ENCODE peak calls at places on chromosome X, in nine cellular contexts. One of them, this sample, is unnamed. For H3K9me3 and H3K4me1, the result is how much of the 10 kb centered on the place peaks cover.

GRCh38 chrX:87732133-87732532 is 214.5 kb downstream of the KLHL4 start:
- DNase-seq in breast epithelium: no peak
- DNase-seq in cardiac muscle cell: no peak
- DNase-seq in psoas muscle: no peak
- DNase-seq in ovary: no peak
- DNase-seq in gastrocnemius medialis: no peak
- DNase-seq in naive thymus-derived CD4-positive, alpha-beta T cell: no peak
- DNase-seq in sigmoid colon: no peak
- DNase-seq in heart left ventricle: no peak
- DNase-seq in this sample: no peak

GRCh38 chrX:40244980-40245379 is 147.2 kb upstream of the BCOR start:
- DNase-seq in breast epithelium: no peak
- DNase-seq in cardiac muscle cell: peak
- DNase-seq in psoas muscle: no peak
- DNase-seq in ovary: no peak
- DNase-seq in gastrocnemius medialis: no peak
- DNase-seq in naive thymus-derived CD4-positive, alpha-beta T cell: no peak
- DNase-seq in sigmoid colon: no peak
- DNase-seq in heart left ventricle: no peak
- DNase-seq in this sample: no peak

GRCh38 chrX:144627947-144628346 is 619.4 kb upstream of the SPANXN1 start:
- DNase-seq in breast epithelium: no peak
- DNase-seq in cardiac muscle cell: no peak
- DNase-seq in psoas muscle: no peak
- DNase-seq in ovary: no peak
- DNase-seq in gastrocnemius medialis: no peak
- DNase-seq in naive thymus-derived CD4-positive, alpha-beta T cell: no peak
- DNase-seq in sigmoid colon: no peak
- DNase-seq in heart left ventricle: no peak
- DNase-seq in this sample: no peak

GRCh38 chrX:112071132-112071531 is 11.4 kb downstream of the TRPC5 start:
- DNase-seq in breast epithelium: no peak
- DNase-seq in cardiac muscle cell: no peak
- DNase-seq in psoas muscle: no peak
- DNase-seq in ovary: no peak
- DNase-seq in gastrocnemius medialis: no peak
- DNase-seq in naive thymus-derived CD4-positive, alpha-beta T cell: no peak
- DNase-seq in sigmoid colon: no peak
- DNase-seq in heart left ventricle: no peak
- DNase-seq in this sample: no peak

GRCh38 chrX:135086197-135086854 is 34.0 kb downstream of the ETDB start:
- DNase-seq in breast epithelium: no peak
- DNase-seq in cardiac muscle cell: peak
- DNase-seq in psoas muscle: no peak
- DNase-seq in ovary: peak
- DNase-seq in gastrocnemius medialis: no peak
- DNase-seq in naive thymus-derived CD4-positive, alpha-beta T cell: peak
- DNase-seq in sigmoid colon: no peak
- DNase-seq in heart left ventricle: no peak
- DNase-seq in this sample: peak

GRCh38 chrX:69065451-69065850 is 99.8 kb downstream of the PJA1 start:
- DNase-seq in breast epithelium: no peak
- DNase-seq in cardiac muscle cell: peak
- DNase-seq in psoas muscle: no peak
- DNase-seq in ovary: no peak
- DNase-seq in gastrocnemius medialis: no peak
- DNase-seq in naive thymus-derived CD4-positive, alpha-beta T cell: no peak
- DNase-seq in sigmoid colon: no peak
- DNase-seq in heart left ventricle: no peak
- DNase-seq in this sample: no peak

GRCh38 chrX:110665636-110666035 is 130.0 kb downstream of the CHRDL1 start:
- DNase-seq in breast epithelium: no peak
- DNase-seq in cardiac muscle cell: peak
- DNase-seq in psoas muscle: no peak
- DNase-seq in ovary: no peak
- DNase-seq in gastrocnemius medialis: no peak
- DNase-seq in naive thymus-derived CD4-positive, alpha-beta T cell: no peak
- DNase-seq in sigmoid colon: no peak
- DNase-seq in heart left ventricle: no peak
- DNase-seq in this sample: no peak

GRCh38 chrX:17067534-17067933 is 121.1 kb downstream of the REPS2 start:
- DNase-seq in breast epithelium: no peak
- DNase-seq in cardiac muscle cell: no peak
- DNase-seq in psoas muscle: no peak
- DNase-seq in ovary: no peak
- DNase-seq in gastrocnemius medialis: no peak
- DNase-seq in naive thymus-derived CD4-positive, alpha-beta T cell: no peak
- DNase-seq in sigmoid colon: no peak
- DNase-seq in heart left ventricle: no peak
- DNase-seq in this sample: no peak

GRCh38 chrX:74536142-74537010 is 78.0 kb downstream of the RLIM start:
- DNase-seq in breast epithelium: peak
- DNase-seq in cardiac muscle cell: peak
- DNase-seq in psoas muscle: peak
- DNase-seq in ovary: peak
- DNase-seq in gastrocnemius medialis: peak
- DNase-seq in naive thymus-derived CD4-positive, alpha-beta T cell: peak
- DNase-seq in sigmoid colon: peak
- DNase-seq in heart left ventricle: peak
- DNase-seq in this sample: peak

GRCh38 chrX:53716328-53717088 is 30.0 kb upstream of the HUWE1 start:
- DNase-seq in breast epithelium: no peak
- DNase-seq in cardiac muscle cell: peak
- DNase-seq in psoas muscle: no peak
- DNase-seq in ovary: no peak
- DNase-seq in gastrocnemius medialis: no peak
- DNase-seq in naive thymus-derived CD4-positive, alpha-beta T cell: peak
- DNase-seq in sigmoid colon: no peak
- DNase-seq in heart left ventricle: no peak
- DNase-seq in this sample: peak

GRCh38 chrX:23504895-23505294 is 162.4 kb upstream of the PRDX4 start:
- DNase-seq in breast epithelium: no peak
- DNase-seq in cardiac muscle cell: no peak
- DNase-seq in psoas muscle: no peak
- DNase-seq in ovary: no peak
- DNase-seq in gastrocnemius medialis: no peak
- DNase-seq in naive thymus-derived CD4-positive, alpha-beta T cell: no peak
- DNase-seq in sigmoid colon: no peak
- DNase-seq in heart left ventricle: no peak
- DNase-seq in this sample: no peak

GRCh38 chrX:23503835-23504539 is 163.3 kb upstream of the PRDX4 start:
- DNase-seq in breast epithelium: peak
- DNase-seq in cardiac muscle cell: peak
- DNase-seq in psoas muscle: peak
- DNase-seq in ovary: no peak
- DNase-seq in gastrocnemius medialis: peak
- DNase-seq in naive thymus-derived CD4-positive, alpha-beta T cell: no peak
- DNase-seq in sigmoid colon: peak
- DNase-seq in heart left ventricle: peak
- DNase-seq in this sample: no peak

GRCh38 chrX:23504540-23504884 is 162.8 kb upstream of the PRDX4 start:
- DNase-seq in breast epithelium: no peak
- DNase-seq in cardiac muscle cell: no peak
- DNase-seq in psoas muscle: no peak
- DNase-seq in ovary: no peak
- DNase-seq in gastrocnemius medialis: no peak
- DNase-seq in naive thymus-derived CD4-positive, alpha-beta T cell: no peak
- DNase-seq in sigmoid colon: no peak
- DNase-seq in heart left ventricle: no peak
- DNase-seq in this sample: no peak

GRCh38 chrX:23509256-23509655 is 158.0 kb upstream of the PRDX4 start:
- DNase-seq in breast epithelium: no peak
- DNase-seq in cardiac muscle cell: no peak
- DNase-seq in psoas muscle: no peak
- DNase-seq in ovary: no peak
- DNase-seq in gastrocnemius medialis: no peak
- DNase-seq in naive thymus-derived CD4-positive, alpha-beta T cell: no peak
- DNase-seq in sigmoid colon: no peak
- DNase-seq in heart left ventricle: no peak
- DNase-seq in this sample: no peak

DNA sequence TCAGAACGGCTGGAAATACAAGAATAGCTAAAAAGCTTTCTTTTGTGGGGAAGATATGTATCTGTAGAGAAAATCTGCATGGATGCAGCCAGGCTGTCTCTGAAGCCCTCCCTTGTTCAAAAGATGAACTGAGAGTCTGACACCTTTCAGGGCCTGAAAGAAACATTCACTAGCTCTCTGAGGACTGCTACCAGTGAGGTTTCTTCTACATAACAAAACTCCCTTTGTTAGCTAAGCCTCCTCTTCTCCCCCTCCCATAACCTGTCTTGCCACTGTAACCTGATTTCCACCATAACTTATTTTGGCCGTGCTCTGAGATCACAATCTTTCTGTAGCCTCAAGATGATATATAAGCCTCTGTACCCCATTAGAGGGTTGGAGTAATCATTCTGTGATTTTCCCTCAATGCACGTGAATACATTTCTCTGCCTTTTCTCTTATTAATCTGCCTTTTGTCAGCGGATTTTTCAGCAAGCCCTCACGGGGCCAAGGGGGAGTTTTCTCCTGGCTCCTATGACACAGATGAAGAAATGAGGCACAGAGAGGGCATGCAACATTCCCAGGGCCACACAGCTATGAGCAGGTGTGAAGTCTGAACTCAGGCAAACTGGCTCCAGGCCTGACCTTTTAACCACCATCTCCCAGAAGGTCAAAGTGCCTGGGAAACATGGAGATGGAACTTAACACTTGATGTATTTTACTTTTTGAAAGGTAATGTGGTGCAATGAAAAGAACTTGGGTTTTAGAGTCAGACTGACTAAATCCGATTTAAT is 161.6 kb upstream of the PRDX4 start:
- DNase-seq in breast epithelium: no peak
- DNase-seq in cardiac muscle cell: no peak
- DNase-seq in psoas muscle: no peak
- DNase-seq in ovary: no peak
- DNase-seq in gastrocnemius medialis: no peak
- DNase-seq in naive thymus-derived CD4-positive, alpha-beta T cell: no peak
- DNase-seq in sigmoid colon: no peak
- DNase-seq in heart left ventricle: no peak
- DNase-seq in this sample: no peak
- H3K27ac ChIP-seq in breast epithelium: peak
- H3K27ac ChIP-seq in cardiac muscle cell: no peak
- H3K27ac ChIP-seq in psoas muscle: no peak
- H3K27ac ChIP-seq in ovary: no peak
- H3K27ac ChIP-seq in gastrocnemius medialis: no peak
- H3K27ac ChIP-seq in naive thymus-derived CD4-positive, alpha-beta T cell: no peak
- H3K27ac ChIP-seq in sigmoid colon: no peak
- H3K27ac ChIP-seq in heart left ventricle: no peak
- H3K27ac ChIP-seq in this sample: no peak

DNA sequence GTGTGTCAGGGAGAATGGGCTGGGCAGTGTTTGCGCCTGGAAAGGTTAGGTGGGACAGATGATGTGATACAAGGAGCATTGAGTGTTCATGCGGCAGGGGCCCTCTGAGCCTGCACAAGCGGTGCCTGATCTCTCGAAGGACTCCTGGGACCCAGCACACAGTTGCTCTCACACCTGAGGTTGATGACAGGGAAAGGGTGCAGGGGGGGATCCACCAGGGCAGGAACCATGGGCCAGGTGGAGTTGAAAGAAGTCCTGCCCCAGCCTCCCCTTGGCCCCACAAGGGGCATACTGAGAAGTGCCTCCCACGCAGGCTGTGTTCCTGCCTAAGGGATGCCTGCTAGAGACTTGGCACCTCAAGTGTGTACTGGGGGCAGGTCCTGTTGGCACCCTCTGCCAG is 33.1 kb downstream of the TKTL1 start:
- DNase-seq in breast epithelium: no peak
- DNase-seq in cardiac muscle cell: no peak
- DNase-seq in psoas muscle: no peak
- DNase-seq in ovary: no peak
- DNase-seq in gastrocnemius medialis: no peak
- DNase-seq in naive thymus-derived CD4-positive, alpha-beta T cell: no peak
- DNase-seq in sigmoid colon: no peak
- DNase-seq in heart left ventricle: no peak
- DNase-seq in this sample: no peak
- H3K9me3 ChIP-seq in breast epithelium: under half
- H3K9me3 ChIP-seq in cardiac muscle cell: under half
- H3K9me3 ChIP-seq in psoas muscle: under half
- H3K9me3 ChIP-seq in ovary: under half
- H3K9me3 ChIP-seq in gastrocnemius medialis: under half
- H3K9me3 ChIP-seq in naive thymus-derived CD4-positive, alpha-beta T cell: under half
- H3K9me3 ChIP-seq in sigmoid colon: under half
- H3K9me3 ChIP-seq in heart left ventricle: under half
- H3K9me3 ChIP-seq in this sample: under half

GRCh38 chrX:50492720-50493119 is 22.1 kb upstream of the DGKK start:
- DNase-seq in breast epithelium: no peak
- DNase-seq in cardiac muscle cell: no peak
- DNase-seq in psoas muscle: no peak
- DNase-seq in ovary: no peak
- DNase-seq in gastrocnemius medialis: no peak
- DNase-seq in naive thymus-derived CD4-positive, alpha-beta T cell: no peak
- DNase-seq in sigmoid colon: no peak
- DNase-seq in heart left ventricle: no peak
- DNase-seq in this sample: no peak
- H3K4me1 ChIP-seq in breast epithelium: under half
- H3K4me1 ChIP-seq in cardiac muscle cell: under half
- H3K4me1 ChIP-seq in psoas muscle: under half
- H3K4me1 ChIP-seq in ovary: under half
- H3K4me1 ChIP-seq in gastrocnemius medialis: under half
- H3K4me1 ChIP-seq in naive thymus-derived CD4-positive, alpha-beta T cell: under half
- H3K4me1 ChIP-seq in sigmoid colon: under half
- H3K4me1 ChIP-seq in heart left ventricle: under half
- H3K4me1 ChIP-seq in this sample: under half

DNA sequence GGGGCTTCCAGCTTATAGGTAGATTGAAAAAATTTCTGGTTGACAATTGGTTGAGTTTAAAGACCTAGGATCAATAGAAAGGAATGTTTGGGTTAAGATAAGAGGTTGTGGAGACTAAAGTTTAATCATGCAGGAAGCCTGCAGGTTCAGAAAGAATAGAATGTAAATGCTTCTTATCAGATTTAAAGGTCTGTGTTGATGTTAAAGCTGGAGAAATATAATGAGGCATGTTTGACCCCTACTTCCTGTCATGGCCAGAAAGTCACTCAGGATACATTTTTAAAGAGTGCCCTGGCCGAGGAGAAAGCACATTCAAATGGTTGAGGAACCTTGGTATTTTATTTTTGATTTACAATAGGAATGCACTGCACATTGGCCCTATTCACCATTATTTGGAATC is 3.9 kb upstream of the RRAGB start:
- DNase-seq in breast epithelium: no peak
- DNase-seq in cardiac muscle cell: no peak
- DNase-seq in psoas muscle: no peak
- DNase-seq in ovary: no peak
- DNase-seq in gastrocnemius medialis: no peak
- DNase-seq in naive thymus-derived CD4-positive, alpha-beta T cell: no peak
- DNase-seq in sigmoid colon: no peak
- DNase-seq in heart left ventricle: no peak
- DNase-seq in this sample: no peak
- H3K27ac ChIP-seq in breast epithelium: no peak
- H3K27ac ChIP-seq in cardiac muscle cell: no peak
- H3K27ac ChIP-seq in psoas muscle: no peak
- H3K27ac ChIP-seq in ovary: no peak
- H3K27ac ChIP-seq in gastrocnemius medialis: no peak
- H3K27ac ChIP-seq in naive thymus-derived CD4-positive, alpha-beta T cell: no peak
- H3K27ac ChIP-seq in sigmoid colon: no peak
- H3K27ac ChIP-seq in heart left ventricle: no peak
- H3K27ac ChIP-seq in this sample: no peak